ENCODE peak calls at places on chromosomes 5 and 9, in five cellular contexts. X, O, C, K and G are unnamed samples.

GRCh38 chr5:168528521-168529360 is at the start of gene FBLL1:
- DNase-seq in C (no peak), O (peak), K (no peak), X (peak), G (peak)

GRCh38 chr5:110590187-110590586 is 136.3 kb downstream of the TMEM232 start:
- DNase-seq in C (peak), O (no peak), K (no peak), X (peak), G (no peak)

GRCh38 chr5:56827043-56827442 is 11.7 kb downstream of the MAP3K1 start:
- DNase-seq in X (no peak), C (no peak), K (no peak), O (no peak), G (no peak)

GRCh38 chr5:139764250-139764791 is 31.3 kb upstream of the PSD2 start:
- DNase-seq in O (no peak), C (no peak), K (no peak), X (no peak), G (no peak)

GRCh38 chr5:154771383-154771901 is 16.3 kb downstream of the LARP1 start:
- DNase-seq in O (peak), K (no peak), X (no peak), C (no peak), G (no peak)

GRCh38 chr9:7756088-7756487 is 43.5 kb downstream of the DMAC1 start:
- DNase-seq in O (no peak), X (peak), C (no peak), K (no peak), G (no peak)

GRCh38 chr5:32168460-32169033 is 5.6 kb downstream of the GOLPH3 start:
- DNase-seq in X (no peak), O (no peak), K (no peak), C (no peak), G (no peak)

GRCh38 chr9:268616-269015 is 54.0 kb downstream of the DOCK8 start:
- DNase-seq in O (no peak), K (no peak), C (no peak), X (no peak), G (no peak)

GRCh38 chr5:72067682-72068470 is 39.4 kb upstream of the MAP1B start:
- DNase-seq in C (peak), K (no peak), O (no peak), X (no peak), G (no peak)

GRCh38 chr9:93648181-93648580 is 71.8 kb downstream of the PHF2 start:
- DNase-seq in C (no peak), O (no peak), K (no peak), X (no peak), G (no peak)

GRCh38 chr9:27712826-27713225 is 139.5 kb upstream of the C9orf72 start:
- DNase-seq in X (no peak), K (no peak), C (no peak), O (no peak), G (no peak)

GRCh38 chr5:168365581-168366081 is 74.2 kb downstream of the WWC1 start:
- DNase-seq in X (no peak), O (no peak), C (peak), K (peak), G (peak)

GRCh38 chr5:75507841-75508240 is 3.6 kb downstream of the CERT1 start:
- DNase-seq in K (no peak), C (no peak), X (no peak), O (no peak), G (no peak)

GRCh38 chr9:89880721-89881120 is 275.9 kb downstream of the GADD45G start:
- DNase-seq in X (no peak), K (no peak), O (no peak), C (no peak), G (no peak)

GRCh38 chr5:147565524-147565923 is 55.7 kb upstream of the DPYSL3 start:
- DNase-seq in K (no peak), X (no peak), C (peak), O (no peak), G (no peak)

GRCh38 chr9:89498845-89499480 is 1.1 kb upstream of the SEMA4D start:
- DNase-seq in O (no peak), C (no peak), K (no peak), X (peak), G (no peak)

GRCh38 chr5:65126192-65126591 is 355.5 kb downstream of the ADAMTS6 start:
- DNase-seq in X (no peak), C (no peak), O (no peak), K (no peak), G (no peak)

GRCh38 chr9:130638278-130639118 is 25.9 kb upstream of the PRDM12 start:
- DNase-seq in C (no peak), O (no peak), X (no peak), K (no peak), G (no peak)

GRCh38 chr9:16031971-16032370 is 479.1 kb downstream of the CCDC171 start:
- DNase-seq in X (no peak), K (no peak), C (peak), O (no peak), G (no peak)

GRCh38 chr9:19809422-19810269 is 20.8 kb upstream of the SLC24A2 start:
- DNase-seq in K (no peak), O (no peak), C (no peak), X (no peak), G (no peak)

GRCh38 chr5:10259916-10260315 is 9.8 kb downstream of the CCT5 start:
- DNase-seq in K (no peak), C (no peak), X (no peak), O (no peak), G (no peak)

GRCh38 chr5:143554918-143555477 is 151.5 kb upstream of the NR3C1 start:
- DNase-seq in C (no peak), O (no peak), K (no peak), X (no peak), G (no peak)

GRCh38 chr5:74199005-74199404 is 441.5 kb downstream of the ENC1 start:
- DNase-seq in X (no peak), O (no peak), C (no peak), K (no peak), G (no peak)

GRCh38 chr5:131229623-131230022 is 34.2 kb upstream of the CDC42SE2 start:
- DNase-seq in O (no peak), X (no peak), C (no peak), K (no peak), G (no peak)

GRCh38 chr9:33778700-33779351 is 16.5 kb upstream of the PRSS3 start:
- DNase-seq in O (peak), C (peak), X (peak), K (no peak), G (peak)

GRCh38 chr9:87097238-87097637 is 149.9 kb upstream of the GAS1 start:
- DNase-seq in C (no peak), K (no peak), O (no peak), X (no peak), G (no peak)

GRCh38 chr9:35681341-35682002 is 7.7 kb downstream of the CA9 start:
- DNase-seq in K (no peak), C (no peak), X (no peak), O (no peak), G (no peak)

GRCh38 chr9:22722492-22722891 is 275.9 kb downstream of the DMRTA1 start:
- DNase-seq in X (no peak), C (peak), K (no peak), O (no peak), G (no peak)

DNA sequence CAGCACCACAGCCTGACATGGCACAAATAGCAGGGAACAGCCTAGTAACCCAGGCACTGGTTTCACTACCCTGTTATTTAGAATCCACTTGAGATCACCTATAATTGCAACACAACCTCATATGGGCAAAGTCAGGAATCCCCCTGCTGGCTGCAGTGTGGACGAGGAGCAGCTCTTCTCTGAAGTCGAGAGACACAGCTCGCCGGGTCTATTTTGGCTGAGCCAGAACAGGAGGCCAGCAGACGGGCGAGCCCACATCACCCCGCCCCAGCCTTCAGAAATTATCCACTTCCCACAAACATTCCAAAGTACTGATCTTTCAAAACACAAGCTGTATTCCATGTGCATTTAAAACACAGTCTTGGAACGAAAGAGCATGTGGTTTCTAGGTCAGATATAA is 179.0 kb downstream of the ROR2 start:
- DNase-seq in X (no peak), K (no peak), O (no peak), C (peak), G (no peak)
- H3K27ac ChIP-seq in X (no peak), K (no peak), O (no peak), C (no peak), G (no peak)

DNA sequence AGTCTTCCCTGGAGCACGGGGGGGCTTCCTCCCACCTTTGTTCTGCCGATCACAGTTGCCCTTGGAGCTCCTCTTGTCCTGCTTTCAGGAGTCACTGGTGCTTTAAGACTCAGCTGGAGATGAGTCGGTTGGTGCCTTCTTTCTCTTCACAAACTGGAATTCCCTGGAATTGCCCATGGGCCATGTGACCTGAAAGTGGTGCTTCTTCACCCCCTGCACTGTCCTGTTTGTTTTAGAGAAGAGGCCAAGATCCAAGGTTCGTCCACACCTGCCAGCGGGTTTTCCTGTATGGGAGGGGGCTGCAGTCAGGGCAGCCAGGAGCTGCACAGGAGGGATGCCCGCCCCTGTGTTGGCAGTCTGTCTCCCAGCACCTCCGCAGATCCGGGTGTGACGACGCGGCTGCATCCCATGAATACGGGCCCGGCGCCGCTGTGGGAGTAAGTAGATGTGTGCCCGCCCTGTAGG is 9.5 kb upstream of the MRPS2 start:
- DNase-seq in X (no peak), O (no peak), K (peak), C (no peak), G (no peak)
- H3K4me3 ChIP-seq in X (no peak), O (no peak), K (no peak), C (no peak), G (no peak)

GRCh38 chr5:1524481-1524798 is 680 bp upstream of the LPCAT1 start:
- DNase-seq in K (no peak), O (no peak), C (no peak), X (no peak), G (no peak)
- H3K27ac ChIP-seq in K (peak), O (peak), C (peak), X (peak), G (peak)

DNA sequence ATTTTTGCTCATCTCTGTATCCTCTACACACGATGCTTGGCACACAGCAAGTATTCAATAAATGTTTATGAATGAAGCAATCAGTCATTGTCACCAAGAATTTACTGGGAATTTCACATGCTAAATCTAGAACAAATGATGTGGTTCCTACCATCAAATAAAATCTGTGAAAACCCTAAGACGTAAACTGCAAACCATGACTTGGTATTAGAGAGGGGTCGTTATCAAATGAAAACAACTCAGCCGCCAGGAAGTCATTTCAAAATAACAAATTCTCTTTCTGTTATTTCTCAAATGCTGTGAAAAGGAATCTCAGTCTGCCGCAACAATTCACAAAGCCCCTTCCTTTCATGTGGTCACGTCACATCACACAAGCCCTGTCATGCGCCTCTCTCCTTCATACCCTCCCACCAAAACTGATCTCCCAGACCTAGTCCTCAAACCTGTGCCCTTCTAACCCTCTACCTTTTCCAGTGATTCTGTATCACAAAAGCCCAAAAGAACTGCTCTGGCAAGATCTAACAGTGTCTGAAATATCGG is 173.6 kb downstream of the DEPDC1B start:
- DNase-seq in K (no peak), X (no peak), C (no peak), O (no peak), G (no peak)
- H3K4me3 ChIP-seq in K (no peak), X (no peak), C (no peak), O (no peak), G (no peak)